ENCODE peak calls at places on chromosomes 5 and 9, in eight cellular contexts. X is colonic mucosa; I is H1; O is fibroblast of lung; K is heart right ventricle; A is transverse colon; W is CD8-positive, alpha-beta T cell; L is NB4. N is an unnamed sample.

GRCh38 chr5:148807845-148808244 is 18.6 kb upstream of the ADRB2 start:
- DNase-seq in I (no peak), L (peak; percentile 89), O (peak; percentile 31), A (peak; percentile 19), K (no peak), X (no peak), W (no peak), N (no peak)

GRCh38 chr5:130198927-130199326 is 294.7 kb downstream of the CHSY3 start:
- DNase-seq in O (peak; percentile 28), K (no peak), X (no peak), W (no peak), L (peak; percentile 43), A (no peak), I (no peak), N (no peak)

GRCh38 chr9:132894343-132894742 is 15.6 kb downstream of the SPACA9 start:
- DNase-seq in A (peak; percentile 77), W (no peak), I (no peak), X (peak; percentile 81), L (no peak), K (no peak), O (no peak), N (no peak)

GRCh38 chr9:123928471-123929176 is 1.3 kb downstream of the DENND1A start:
- DNase-seq in I (no peak), O (peak; percentile 39), W (no peak), A (no peak), K (no peak), X (peak; percentile 36), L (peak; percentile 46), N (no peak)

GRCh38 chr5:41452506-41452905 is 57.9 kb downstream of the PLCXD3 start:
- DNase-seq in O (no peak), X (no peak), L (no peak), W (no peak), A (no peak), I (no peak), K (no peak), N (no peak)

GRCh38 chr5:174500636-174501035 is 223.7 kb upstream of the MSX2 start:
- DNase-seq in O (no peak), X (no peak), L (no peak), W (no peak), A (no peak), I (no peak), K (no peak), N (no peak)

GRCh38 chr5:69484891-69485290 is 7.7 kb upstream of the OCLN start:
- DNase-seq in K (no peak), I (no peak), X (no peak), W (no peak), L (no peak), A (no peak), O (peak; percentile 60), N (no peak)

GRCh38 chr5:161167001-161167765 is 315.2 kb upstream of the ATP10B start:
- DNase-seq in O (no peak), A (no peak), K (no peak), I (no peak), X (no peak), L (no peak), W (no peak), N (no peak)

GRCh38 chr5:55324815-55325418 is 17.1 kb downstream of the MTREX start:
- DNase-seq in K (no peak), L (peak; percentile 55), W (no peak), X (no peak), O (peak; percentile 51), I (no peak), A (no peak), N (no peak)
- TF ChIP-seq CTCF in K (peak; percentile 69), L (peak; percentile 47), W (peak; percentile 67), X (peak; percentile 47), O (peak; percentile 36), I (no peak), A (peak; percentile 64), N (peak; percentile 49)

GRCh38 chr9:38622961-38623360 is 2.6 kb upstream of the ANKRD18A start:
- DNase-seq in I (no peak), K (no peak), A (no peak), O (no peak), W (no peak), X (no peak), L (peak; percentile 64), N (no peak)
- H3K4me3 ChIP-seq in I (peak overlapping the region; percentile 63), K (no peak overlapping the region), A (no peak overlapping the region), O (no peak overlapping the region), W (no peak overlapping the region), X (no peak overlapping the region), L (peak overlapping the region; percentile 56), N (no peak overlapping the region)

DNA sequence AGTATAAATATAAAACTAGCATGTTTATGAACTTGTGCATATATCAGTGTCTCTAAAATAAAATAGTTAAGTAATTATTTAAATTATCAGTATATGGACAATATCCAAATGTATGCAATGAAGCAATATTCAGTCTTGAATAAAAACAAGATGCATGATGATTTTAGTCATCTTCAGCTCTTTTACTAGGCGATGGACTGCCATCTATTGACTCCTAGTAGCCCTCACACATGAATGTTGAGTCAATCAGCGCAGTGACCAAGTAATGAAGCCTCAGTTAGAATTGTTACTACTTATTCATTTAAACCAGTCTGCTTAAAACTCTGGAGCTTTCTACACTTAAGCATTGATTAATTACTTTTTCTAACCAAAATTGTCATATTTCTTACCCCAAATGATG is 92.9 kb upstream of the GRHPR start:
- DNase-seq in A (no peak), W (no peak), L (peak; percentile 34), X (no peak), O (peak; percentile 13), I (no peak), K (no peak), N (no peak)
- TF ChIP-seq CTCF in A (no peak), W (peak; percentile 47), L (no peak), X (no peak), O (peak; percentile 39), I (no peak), K (peak; percentile 54), N (peak; percentile 53)

GRCh38 chr5:140141241-140141640 is 15.5 kb downstream of the IGIP start:
- DNase-seq in L (no peak), X (no peak), A (no peak), K (no peak), I (no peak), W (no peak), O (peak; percentile 52), N (peak; percentile 67)

GRCh38 chr5:140143521-140144258 is 18.0 kb downstream of the IGIP start:
- DNase-seq in W (no peak), A (no peak), L (no peak), O (no peak), I (no peak), X (no peak), K (no peak), N (no peak)

GRCh38 chr5:140142246-140142645 is 16.5 kb downstream of the IGIP start:
- DNase-seq in W (no peak), K (no peak), O (no peak), I (peak; percentile 22), A (no peak), X (no peak), L (no peak), N (no peak)

GRCh38 chr5:140142802-140143201 is 17.1 kb downstream of the IGIP start:
- DNase-seq in K (no peak), X (no peak), L (no peak), W (no peak), A (no peak), O (no peak), I (peak; percentile 14), N (no peak)

GRCh38 chr5:140140435-140140834 is 14.7 kb downstream of the IGIP start:
- DNase-seq in X (no peak), K (no peak), O (no peak), L (no peak), A (no peak), I (peak; percentile 26), W (no peak), N (no peak)
- H3K4me3 ChIP-seq in X (no peak overlapping the region), K (no peak overlapping the region), O (no peak overlapping the region), L (no peak overlapping the region), A (no peak overlapping the region), I (no peak overlapping the region), W (no peak overlapping the region), N (no peak overlapping the region)

GRCh38 chr9:108412755-108413154 is 443.0 kb downstream of the ACTL7B start:
- DNase-seq in A (no peak), I (peak; percentile 70), X (peak; percentile 30), O (peak; percentile 10), W (no peak), L (peak; percentile 42), K (no peak), N (no peak)
- TF ChIP-seq CTCF in A (no peak), I (peak; percentile 68), X (no peak), O (no peak), W (no peak), L (no peak), K (no peak), N (no peak)

DNA sequence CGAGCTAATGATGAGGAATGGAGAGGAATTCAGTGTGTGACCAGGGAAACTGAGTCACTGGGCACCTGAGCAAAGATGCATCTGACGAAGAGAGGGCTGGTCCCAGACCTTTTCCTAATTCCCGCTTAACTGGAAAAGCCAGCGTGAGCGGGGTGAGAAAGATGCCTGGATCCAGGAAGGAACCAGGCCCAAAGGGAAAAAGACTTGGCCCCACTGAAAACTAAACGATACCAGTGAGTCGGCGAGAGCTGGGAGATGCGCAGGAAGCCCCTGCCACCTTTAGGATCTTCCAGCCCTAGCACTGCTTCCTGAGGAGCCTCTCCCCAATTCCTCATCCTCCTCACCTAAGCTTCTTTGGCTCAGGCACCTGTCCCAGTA is 499 bp upstream of the FCHSD1 start:
- DNase-seq in I (no peak), K (no peak), A (no peak), W (no peak), X (no peak), L (no peak), O (no peak), N (no peak)
- H3K4me3 ChIP-seq in I (peak overlapping the region; percentile 83), K (peak overlapping the region; percentile 35), A (peak overlapping the region; percentile 65), W (peak overlapping the region; percentile 64), X (peak overlapping the region; percentile 47), L (peak overlapping the region; percentile 32), O (peak overlapping the region; percentile 81), N (peak overlapping the region; percentile 94)

GRCh38 chr5:132237141-132237540 is 9.5 kb upstream of the P4HA2 start:
- DNase-seq in L (no peak), O (peak; percentile 45), A (peak; percentile 3), K (no peak), W (no peak), X (no peak), I (no peak), N (no peak)
- TF ChIP-seq CTCF in L (no peak), O (no peak), A (no peak), K (no peak), W (no peak), X (no peak), I (no peak), N (peak; percentile 46)

GRCh38 chr9:8903077-8903476 is 1103.5 kb upstream of the DMAC1 start:
- DNase-seq in O (no peak), K (no peak), X (no peak), A (no peak), L (no peak), I (no peak), W (no peak), N (no peak)
- H3K4me3 ChIP-seq in O (no peak overlapping the region), K (no peak overlapping the region), X (no peak overlapping the region), A (no peak overlapping the region), L (no peak overlapping the region), I (no peak overlapping the region), W (no peak overlapping the region), N (no peak overlapping the region)

N was measured in AG09309.